ENCODE peak calls at places on chromosomes 3 and 15, in six cellular contexts. One of them, this sample, is unnamed.

GRCh38 chr3:66938338-66938963 is 59.7 kb upstream of the KBTBD8 start:
- DNase-seq in mesendoderm: peak; percentile 86
- DNase-seq in H1: peak; percentile 54
- DNase-seq in mesenchymal stem cell: peak; percentile 67
- DNase-seq in H9: peak; percentile 69
- DNase-seq in neuronal stem cell: peak; percentile 69
- DNase-seq in this sample: peak; percentile 67

GRCh38 chr3:90055721-90056120 is 948.3 kb downstream of the EPHA3 start:
- DNase-seq in H9: no peak
- DNase-seq in H1: no peak
- DNase-seq in mesendoderm: no peak
- DNase-seq in neuronal stem cell: no peak
- DNase-seq in mesenchymal stem cell: peak; percentile 37
- DNase-seq in this sample: peak; percentile 10

GRCh38 chr15:57495037-57495436 is 96.7 kb upstream of the MYZAP start:
- DNase-seq in mesendoderm: peak; percentile 78
- DNase-seq in neuronal stem cell: no peak
- DNase-seq in H9: no peak
- DNase-seq in H1: no peak
- DNase-seq in mesenchymal stem cell: no peak
- DNase-seq in this sample: no peak

GRCh38 chr3:29338981-29339833 is 58.3 kb downstream of the RBMS3 start:
- DNase-seq in neuronal stem cell: no peak
- DNase-seq in mesendoderm: no peak
- DNase-seq in mesenchymal stem cell: peak; percentile 55
- DNase-seq in H1: no peak
- DNase-seq in H9: no peak
- DNase-seq in this sample: peak; percentile 60

GRCh38 chr3:110971010-110971585 is 100.5 kb upstream of the NECTIN3 start:
- DNase-seq in H9: no peak
- DNase-seq in H1: no peak
- DNase-seq in neuronal stem cell: no peak
- DNase-seq in mesendoderm: no peak
- DNase-seq in mesenchymal stem cell: no peak
- DNase-seq in this sample: no peak

GRCh38 chr3:48532271-48532973 is 24.2 kb downstream of the PFKFB4 start:
- DNase-seq in H1: no peak
- DNase-seq in mesenchymal stem cell: peak; percentile 22
- DNase-seq in mesendoderm: no peak
- DNase-seq in H9: no peak
- DNase-seq in neuronal stem cell: no peak
- DNase-seq in this sample: no peak

GRCh38 chr3:109275702-109276293 is 40.5 kb downstream of the DPPA2 start:
- DNase-seq in mesenchymal stem cell: peak; percentile 57
- DNase-seq in H9: peak; percentile 56
- DNase-seq in neuronal stem cell: peak; percentile 56
- DNase-seq in H1: peak; percentile 3
- DNase-seq in mesendoderm: peak; percentile 85
- DNase-seq in this sample: peak; percentile 37

GRCh38 chr15:78810377-78811123 is 714 bp downstream of the ADAMTS7 start:
- DNase-seq in neuronal stem cell: peak; percentile 57
- DNase-seq in H1: no peak
- DNase-seq in mesenchymal stem cell: peak; percentile 73
- DNase-seq in H9: peak; percentile 45
- DNase-seq in mesendoderm: peak; percentile 74
- DNase-seq in this sample: peak; percentile 35

GRCh38 chr3:133384331-133385027 is 15.4 kb upstream of the BFSP2 start:
- DNase-seq in mesenchymal stem cell: peak; percentile 40
- DNase-seq in neuronal stem cell: peak; percentile 67
- DNase-seq in H1: peak; percentile 58
- DNase-seq in H9: peak; percentile 83
- DNase-seq in mesendoderm: peak; percentile 74
- DNase-seq in this sample: peak; percentile 65

DNA sequence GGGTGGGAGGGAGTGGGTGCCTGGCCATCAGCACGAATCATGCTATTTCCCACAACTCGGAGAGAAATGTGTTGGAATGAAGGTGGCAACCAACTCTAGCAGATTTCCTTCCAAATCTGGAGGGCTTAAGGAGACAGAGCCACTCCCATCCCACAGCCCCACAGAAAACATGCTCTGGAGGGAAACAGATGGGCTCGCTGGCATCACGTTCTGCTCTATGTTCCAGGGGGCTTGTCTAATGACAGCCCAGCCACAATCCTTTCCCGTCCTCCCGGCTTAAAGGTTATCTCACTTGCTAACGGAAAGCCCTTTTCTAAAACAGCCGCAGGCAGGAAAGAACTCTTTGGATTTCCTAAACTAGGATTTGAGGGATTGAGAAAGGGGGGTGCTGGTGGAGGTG is 65.3 kb downstream of the ADAMTS17 start:
- DNase-seq in H1: no peak
- DNase-seq in mesendoderm: no peak
- DNase-seq in neuronal stem cell: no peak
- DNase-seq in H9: no peak
- DNase-seq in mesenchymal stem cell: no peak
- DNase-seq in this sample: no peak
- H2BK15ac ChIP-seq in H1: no peak overlapping the region
- H2BK15ac ChIP-seq in mesendoderm: no peak overlapping the region
- H2BK15ac ChIP-seq in neuronal stem cell: no peak overlapping the region
- H2BK15ac ChIP-seq in H9: no peak overlapping the region
- H2BK15ac ChIP-seq in mesenchymal stem cell: no peak overlapping the region
- H2BK15ac ChIP-seq in this sample: no peak overlapping the region

GRCh38 chr3:52049503-52049902 is 6.9 kb downstream of the DUSP7 start:
- DNase-seq in mesendoderm: no peak
- DNase-seq in H9: no peak
- DNase-seq in neuronal stem cell: no peak
- DNase-seq in H1: no peak
- DNase-seq in mesenchymal stem cell: no peak
- DNase-seq in this sample: no peak

GRCh38 chr3:52044869-52045616 is 11.3 kb downstream of the DUSP7 start:
- DNase-seq in mesenchymal stem cell: no peak
- DNase-seq in H1: no peak
- DNase-seq in mesendoderm: peak; percentile 68
- DNase-seq in neuronal stem cell: no peak
- DNase-seq in H9: peak; percentile 65
- DNase-seq in this sample: no peak

GRCh38 chr3:52046914-52047239 is 9.5 kb downstream of the DUSP7 start:
- DNase-seq in mesenchymal stem cell: no peak
- DNase-seq in H9: no peak
- DNase-seq in H1: no peak
- DNase-seq in neuronal stem cell: no peak
- DNase-seq in mesendoderm: no peak
- DNase-seq in this sample: no peak

GRCh38 chr3:52046186-52046913 is 10.0 kb downstream of the DUSP7 start:
- DNase-seq in H9: no peak
- DNase-seq in H1: no peak
- DNase-seq in mesendoderm: peak; percentile 33
- DNase-seq in mesenchymal stem cell: peak; percentile 99
- DNase-seq in neuronal stem cell: no peak
- DNase-seq in this sample: peak; percentile 98

GRCh38 chr3:52047295-52047960 is 8.9 kb downstream of the DUSP7 start:
- DNase-seq in mesendoderm: no peak
- DNase-seq in H9: no peak
- DNase-seq in mesenchymal stem cell: no peak
- DNase-seq in H1: no peak
- DNase-seq in neuronal stem cell: no peak
- DNase-seq in this sample: no peak
- H3K18ac ChIP-seq in mesendoderm: no peak overlapping the region
- H3K18ac ChIP-seq in H9: no peak overlapping the region
- H3K18ac ChIP-seq in mesenchymal stem cell: peak overlapping the region; percentile 90
- H3K18ac ChIP-seq in H1: no peak overlapping the region
- H3K18ac ChIP-seq in neuronal stem cell: no peak overlapping the region
- H3K18ac ChIP-seq in this sample: peak overlapping the region; percentile 51

DNA sequence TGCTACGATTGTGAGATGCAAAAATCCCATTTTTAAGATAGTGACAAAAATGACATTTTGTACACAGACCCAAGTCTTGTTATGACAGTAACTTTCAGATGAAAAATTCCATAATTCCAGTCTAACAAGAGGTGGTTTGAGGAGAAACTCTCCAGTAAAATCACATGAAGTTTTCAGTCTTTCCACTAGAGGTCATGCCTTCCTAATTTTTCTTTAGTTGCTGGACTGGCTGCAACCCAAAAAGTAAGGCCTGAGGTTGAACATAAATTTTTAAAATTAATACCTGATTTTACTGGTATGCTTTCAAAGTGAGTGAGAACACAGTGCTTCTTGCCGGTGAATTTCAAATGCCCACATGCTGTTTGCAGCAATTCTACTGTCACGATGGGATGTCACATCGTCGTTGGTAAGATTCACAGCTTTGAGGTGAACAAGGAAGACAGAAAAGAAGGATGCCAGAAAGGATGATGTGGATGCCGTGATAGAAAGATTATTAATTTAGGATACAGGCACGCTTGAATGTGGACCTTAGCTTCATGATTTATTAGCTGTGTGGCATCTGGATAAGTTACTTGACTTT is 89.0 kb upstream of the FGF12 start:
- DNase-seq in H1: no peak
- DNase-seq in mesendoderm: peak; percentile 53
- DNase-seq in H9: no peak
- DNase-seq in mesenchymal stem cell: peak; percentile 71
- DNase-seq in neuronal stem cell: peak; percentile 36
- DNase-seq in this sample: peak; percentile 73
- H2BK15ac ChIP-seq in H1: no peak overlapping the region
- H2BK15ac ChIP-seq in mesendoderm: no peak overlapping the region
- H2BK15ac ChIP-seq in H9: no peak overlapping the region
- H2BK15ac ChIP-seq in mesenchymal stem cell: no peak overlapping the region
- H2BK15ac ChIP-seq in neuronal stem cell: no peak overlapping the region
- H2BK15ac ChIP-seq in this sample: no peak overlapping the region

GRCh38 chr3:50156991-50157493 is 1.9 kb downstream of the SEMA3F start:
- DNase-seq in H9: peak; percentile 75
- DNase-seq in mesendoderm: no peak
- DNase-seq in neuronal stem cell: no peak
- DNase-seq in H1: no peak
- DNase-seq in mesenchymal stem cell: peak; percentile 37
- DNase-seq in this sample: peak; percentile 40
- H3K18ac ChIP-seq in H9: peak overlapping the region; percentile 44
- H3K18ac ChIP-seq in mesendoderm: peak overlapping the region; percentile 41
- H3K18ac ChIP-seq in neuronal stem cell: peak overlapping the region; percentile 89
- H3K18ac ChIP-seq in H1: peak overlapping the region; percentile 97
- H3K18ac ChIP-seq in mesenchymal stem cell: peak overlapping the region; percentile 71
- H3K18ac ChIP-seq in this sample: peak overlapping the region; percentile 62

GRCh38 chr15:95712785-95713184 is 617.7 kb upstream of the NR2F2 start:
- DNase-seq in H1: no peak
- DNase-seq in mesenchymal stem cell: no peak
- DNase-seq in H9: no peak
- DNase-seq in neuronal stem cell: no peak
- DNase-seq in mesendoderm: no peak
- DNase-seq in this sample: peak; percentile 71

GRCh38 chr15:95715919-95716318 is 614.6 kb upstream of the NR2F2 start:
- DNase-seq in mesenchymal stem cell: no peak
- DNase-seq in H1: no peak
- DNase-seq in neuronal stem cell: peak; percentile 18
- DNase-seq in mesendoderm: no peak
- DNase-seq in H9: no peak
- DNase-seq in this sample: no peak

GRCh38 chr15:95715116-95715888 is 615.2 kb upstream of the NR2F2 start:
- DNase-seq in H1: no peak
- DNase-seq in neuronal stem cell: no peak
- DNase-seq in H9: no peak
- DNase-seq in mesenchymal stem cell: peak; percentile 23
- DNase-seq in mesendoderm: no peak
- DNase-seq in this sample: peak; percentile 38

GRCh38 chr15:95709959-95710695 is 620.4 kb upstream of the NR2F2 start:
- DNase-seq in H1: no peak
- DNase-seq in mesenchymal stem cell: no peak
- DNase-seq in H9: no peak
- DNase-seq in mesendoderm: no peak
- DNase-seq in neuronal stem cell: no peak
- DNase-seq in this sample: no peak

GRCh38 chr15:95713315-95713714 is 617.2 kb upstream of the NR2F2 start:
- DNase-seq in mesendoderm: no peak
- DNase-seq in neuronal stem cell: no peak
- DNase-seq in mesenchymal stem cell: no peak
- DNase-seq in H9: no peak
- DNase-seq in H1: no peak
- DNase-seq in this sample: no peak
- H2BK15ac ChIP-seq in mesendoderm: no peak overlapping the region
- H2BK15ac ChIP-seq in neuronal stem cell: no peak overlapping the region
- H2BK15ac ChIP-seq in mesenchymal stem cell: no peak overlapping the region
- H2BK15ac ChIP-seq in H9: no peak overlapping the region
- H2BK15ac ChIP-seq in H1: no peak overlapping the region
- H2BK15ac ChIP-seq in this sample: no peak overlapping the region

DNA sequence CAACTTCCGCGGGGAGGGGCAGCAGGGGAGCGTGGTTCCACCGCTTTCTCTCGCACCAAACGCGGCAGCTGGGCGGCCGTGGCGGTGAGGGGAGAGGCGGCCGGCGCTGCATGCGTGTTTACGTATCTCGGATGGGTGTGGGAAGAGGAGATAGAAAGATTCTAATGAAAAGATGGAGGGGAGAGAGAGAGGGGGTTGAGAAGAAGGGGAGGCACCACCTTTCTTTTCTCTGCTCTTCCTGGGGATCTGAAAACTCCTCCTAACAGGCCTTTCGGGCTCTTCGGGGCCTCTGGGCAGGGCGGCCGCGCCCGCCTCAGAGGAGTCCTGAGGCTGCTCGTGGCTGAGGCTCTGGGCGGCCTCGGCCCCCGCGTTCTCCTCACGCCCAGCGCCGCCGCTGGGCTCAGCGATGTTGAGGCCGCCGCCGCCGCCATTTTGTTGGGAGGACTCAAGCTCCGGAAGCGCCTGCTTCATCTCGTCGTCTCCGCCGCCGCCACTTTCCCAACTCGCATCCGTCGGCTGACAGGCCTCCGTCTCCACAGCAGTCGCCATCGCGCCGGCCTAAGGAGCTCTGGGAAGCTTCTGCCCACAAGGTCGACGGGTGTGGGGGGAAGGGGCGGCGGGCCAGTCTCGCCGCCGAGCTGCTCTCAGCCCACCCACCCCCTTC is 475 bp downstream of the TASOR start:
- DNase-seq in H1: peak; percentile 31
- DNase-seq in mesendoderm: peak; percentile 93
- DNase-seq in mesenchymal stem cell: peak; percentile 85
- DNase-seq in H9: peak; percentile 64
- DNase-seq in neuronal stem cell: peak; percentile 72
- DNase-seq in this sample: peak; percentile 70
- H3K18ac ChIP-seq in H1: peak overlapping the region; percentile 93
- H3K18ac ChIP-seq in mesendoderm: peak overlapping the region; percentile 98
- H3K18ac ChIP-seq in mesenchymal stem cell: peak overlapping the region; percentile 99
- H3K18ac ChIP-seq in H9: peak overlapping the region; percentile 98
- H3K18ac ChIP-seq in neuronal stem cell: peak overlapping the region; percentile 100
- H3K18ac ChIP-seq in this sample: peak overlapping the region; percentile 95

GRCh38 chr3:141268791-141269190 is 37.2 kb downstream of the PXYLP1 start:
- DNase-seq in H9: no peak
- DNase-seq in mesendoderm: no peak
- DNase-seq in H1: no peak
- DNase-seq in mesenchymal stem cell: no peak
- DNase-seq in neuronal stem cell: no peak
- DNase-seq in this sample: no peak
- H2BK15ac ChIP-seq in H9: no peak overlapping the region
- H2BK15ac ChIP-seq in mesendoderm: no peak overlapping the region
- H2BK15ac ChIP-seq in H1: no peak overlapping the region
- H2BK15ac ChIP-seq in mesenchymal stem cell: no peak overlapping the region
- H2BK15ac ChIP-seq in neuronal stem cell: no peak overlapping the region
- H2BK15ac ChIP-seq in this sample: no peak overlapping the region

This sample was measured in IMR-90.